ENCODE peak calls at places on chromosome 18, in seven cellular contexts. B, V, S, F, J, H and X are unnamed samples.

GRCh38 chr18:23354625-23355024 is 98.5 kb upstream of the RIOK3 start:
- DNase-seq in S (no peak), F (no peak), J (no peak), H (no peak), B (no peak), V (no peak), X (no peak)

GRCh38 chr18:80154293-80154692 is 45.2 kb downstream of the ADNP2 start:
- DNase-seq in F (no peak), S (peak), B (peak), H (peak), J (no peak), V (no peak), X (no peak)

GRCh38 chr18:22106536-22107292 is 62.7 kb upstream of the GATA6 start:
- DNase-seq in B (no peak), V (no peak), J (no peak), F (no peak), H (no peak), S (peak), X (no peak)

GRCh38 chr18:3816601-3817363 is 366.8 kb downstream of the TGIF1 start:
- DNase-seq in F (no peak), S (peak), V (no peak), J (no peak), H (no peak), B (no peak), X (no peak)

GRCh38 chr18:61901334-61901986 is 8.7 kb upstream of the RNF152 start:
- DNase-seq in S (peak), J (no peak), F (no peak), H (peak), B (peak), V (peak), X (peak)

GRCh38 chr18:31497711-31498449 is at the start of gene DSG2:
- DNase-seq in H (peak), V (peak), B (no peak), S (peak), J (no peak), F (no peak), X (no peak)

GRCh38 chr18:42520074-42520473 is 565.0 kb downstream of the PIK3C3 start:
- DNase-seq in F (no peak), V (no peak), B (no peak), S (no peak), J (no peak), H (no peak), X (no peak)

GRCh38 chr18:23565916-23566547 is 20.3 kb downstream of the NPC1 start:
- DNase-seq in S (peak), V (no peak), H (no peak), F (no peak), B (no peak), J (no peak), X (no peak)

GRCh38 chr18:46469186-46469915 is 187.7 kb downstream of the LOXHD1 start:
- DNase-seq in V (no peak), H (peak), F (no peak), S (no peak), J (no peak), B (no peak), X (no peak)

GRCh38 chr18:77000527-77000926 is 132.1 kb downstream of the MBP start:
- DNase-seq in S (peak), H (peak), V (peak), F (peak), J (no peak), B (peak), X (peak)

GRCh38 chr18:77108001-77108692 is 24.4 kb downstream of the MBP start:
- DNase-seq in F (peak), S (peak), V (no peak), H (no peak), B (peak), J (no peak), X (no peak)

GRCh38 chr18:1906421-1906820 is 664.9 kb downstream of the METTL4 start:
- DNase-seq in J (no peak), H (no peak), V (no peak), F (no peak), B (no peak), S (no peak), X (no peak)

GRCh38 chr18:38575023-38575422 is 1009.4 kb upstream of the CELF4 start:
- DNase-seq in F (no peak), S (no peak), V (no peak), J (no peak), H (no peak), B (no peak), X (no peak)

GRCh38 chr18:49911414-49911813 is 98.1 kb upstream of the ACAA2 start:
- DNase-seq in S (no peak), V (no peak), F (no peak), J (no peak), B (no peak), H (no peak), X (no peak)

GRCh38 chr18:14074187-14074586 is 58.0 kb downstream of the ZNF519 start:
- DNase-seq in V (no peak), B (no peak), H (peak), J (no peak), F (no peak), S (no peak), X (no peak)

GRCh38 chr18:57210101-57210661 is 63.3 kb downstream of the BOD1L2 start:
- DNase-seq in J (no peak), F (peak), B (no peak), H (peak), V (no peak), S (peak), X (no peak)